ENCODE peak calls at places on chromosomes 16 and 17, in seven cellular contexts. O is trophoblast cell, C is body of pancreas, Z is mesendoderm, L is SJSA1, A is fibroblast of lung, X is lower lobe of right lung. Y is an unnamed sample.

GRCh38 chr17:35849469-35850348 is 19.0 kb downstream of the HEATR9 start:
- DNase-seq in L (peak; percentile 40), O (peak; percentile 86), X (no peak), Z (peak; percentile 85), A (peak; percentile 77), C (peak; percentile 35), Y (peak; percentile 89)

GRCh38 chr17:30093463-30094147 is 23.0 kb upstream of the NSRP1 start:
- DNase-seq in X (no peak), L (peak; percentile 71), C (peak; percentile 37), A (peak; percentile 61), Z (peak; percentile 82), O (peak; percentile 85), Y (peak; percentile 93)

GRCh38 chr16:66269631-66270332 is 96.7 kb upstream of the CDH5 start:
- DNase-seq in A (peak; percentile 40), O (no peak), C (no peak), X (no peak), Z (peak; percentile 82), L (no peak), Y (peak; percentile 47)

GRCh38 chr16:62135903-62136302 is 99.7 kb upstream of the CDH8 start:
- DNase-seq in Z (no peak), L (no peak), X (no peak), O (no peak), A (no peak), C (no peak), Y (no peak)

GRCh38 chr17:16980061-16980460 is 8.1 kb upstream of the TNFRSF13B start:
- DNase-seq in O (peak; percentile 66), L (no peak), X (no peak), Z (no peak), C (no peak), A (no peak), Y (peak; percentile 35)

GRCh38 chr17:32489320-32490100 is 2.7 kb downstream of the CDK5R1 start:
- DNase-seq in Z (no peak), X (peak; percentile 21), A (no peak), C (no peak), L (no peak), O (no peak), Y (no peak)

GRCh38 chr17:40104570-40105471 is 4.4 kb upstream of the NR1D1 start:
- DNase-seq in A (no peak), Z (no peak), C (no peak), L (no peak), X (no peak), O (no peak), Y (no peak)

GRCh38 chr17:19646788-19647696 is 1.5 kb upstream of the ALDH3A2 start:
- DNase-seq in Z (peak; percentile 95), O (peak; percentile 32), X (no peak), A (peak; percentile 18), C (no peak), L (no peak), Y (peak; percentile 88)

GRCh38 chr17:67018429-67019125 is 25.8 kb upstream of the CACNG1 start:
- DNase-seq in X (no peak), A (no peak), Z (no peak), C (no peak), L (no peak), O (no peak), Y (no peak)

GRCh38 chr17:7997186-7997585 is 5.2 kb upstream of the GUCY2D start:
- DNase-seq in X (no peak), O (peak; percentile 32), A (peak; percentile 44), L (no peak), Z (peak; percentile 67), C (peak; percentile 54), Y (peak; percentile 90)

GRCh38 chr17:73349138-73349537 is 37.3 kb upstream of the CDC42EP4 start:
- DNase-seq in O (no peak), C (no peak), A (no peak), Z (peak; percentile 34), X (no peak), L (no peak), Y (peak; percentile 76)

GRCh38 chr17:67528751-67529436 is 151.8 kb downstream of the PITPNC1 start:
- DNase-seq in L (peak; percentile 59), A (peak; percentile 82), C (peak; percentile 91), O (peak; percentile 77), Z (peak; percentile 86), X (peak; percentile 77), Y (peak; percentile 94)

GRCh38 chr17:41784207-41784744 is 2.2 kb downstream of the JUP start:
- DNase-seq in L (no peak), Z (peak; percentile 82), A (peak; percentile 43), X (no peak), O (peak; percentile 38), C (peak; percentile 38), Y (peak; percentile 91)

GRCh38 chr17:45127583-45128300 is 4.6 kb downstream of the PLCD3 start:
- DNase-seq in O (peak; percentile 58), Z (peak; percentile 45), A (no peak), C (peak; percentile 39), L (peak; percentile 56), X (peak; percentile 74), Y (peak; percentile 83)

GRCh38 chr17:44581868-44582267 is 24.6 kb downstream of the FZD2 start:
- DNase-seq in L (no peak), A (no peak), X (no peak), C (no peak), Z (no peak), O (no peak), Y (no peak)

GRCh38 chr17:57438031-57438731 is 181.9 kb downstream of the MSI2 start:
- DNase-seq in O (no peak), C (no peak), Z (no peak), X (no peak), L (no peak), A (no peak), Y (no peak)

GRCh38 chr17:19312406-19312805 is 50.1 kb downstream of the B9D1 start:
- DNase-seq in X (peak; percentile 30), C (no peak), O (no peak), Z (no peak), A (no peak), L (no peak), Y (no peak)

GRCh38 chr16:85652431-85653221 is 36.1 kb downstream of the GINS2 start:
- DNase-seq in A (peak; percentile 42), O (peak; percentile 70), Z (peak; percentile 28), C (peak; percentile 64), L (peak; percentile 19), X (peak; percentile 74), Y (peak; percentile 70)

GRCh38 chr16:82108101-82108500 is 61.9 kb downstream of the MPHOSPH6 start:
- DNase-seq in Z (no peak), A (no peak), C (no peak), L (no peak), O (no peak), X (no peak), Y (no peak)

GRCh38 chr17:19284005-19284959 is 47.1 kb downstream of the EPN2 start:
- DNase-seq in Z (no peak), O (no peak), X (no peak), L (no peak), C (no peak), A (no peak), Y (no peak)

GRCh38 chr17:36755586-36755985 is 154.2 kb downstream of the MRM1 start:
- DNase-seq in L (no peak), O (peak; percentile 21), C (no peak), A (no peak), Z (peak; percentile 77), X (peak; percentile 51), Y (peak; percentile 91)

GRCh38 chr16:65044861-65045260 is 77.0 kb downstream of the CDH11 start:
- DNase-seq in A (peak; percentile 67), O (no peak), C (no peak), X (no peak), Z (no peak), L (peak; percentile 63), Y (no peak)

GRCh38 chr16:7775072-7775488 is 442.4 kb downstream of the RBFOX1 start:
- DNase-seq in X (no peak), A (no peak), L (no peak), Z (no peak), O (no peak), C (no peak), Y (no peak)

GRCh38 chr17:21213491-21214014 is 408 bp downstream of the TMEM11 start:
- DNase-seq in A (no peak), Z (no peak), X (peak; percentile 74), O (peak; percentile 55), L (no peak), C (peak; percentile 43), Y (no peak)

GRCh38 chr16:27450836-27451341 is 48.9 kb downstream of the IL21R start:
- DNase-seq in C (no peak), Z (no peak), O (no peak), A (peak; percentile 49), L (no peak), X (no peak), Y (no peak)

GRCh38 chr17:35666967-35667552 is 64.4 kb upstream of the RASL10B start:
- DNase-seq in A (no peak), Z (peak; percentile 26), C (no peak), X (no peak), O (no peak), L (no peak), Y (no peak)

GRCh38 chr17:46061435-46061834 is 62.4 kb downstream of the STH start:
- DNase-seq in O (peak; percentile 53), A (peak; percentile 31), X (no peak), Z (peak; percentile 56), C (no peak), L (no peak), Y (no peak)

DNA sequence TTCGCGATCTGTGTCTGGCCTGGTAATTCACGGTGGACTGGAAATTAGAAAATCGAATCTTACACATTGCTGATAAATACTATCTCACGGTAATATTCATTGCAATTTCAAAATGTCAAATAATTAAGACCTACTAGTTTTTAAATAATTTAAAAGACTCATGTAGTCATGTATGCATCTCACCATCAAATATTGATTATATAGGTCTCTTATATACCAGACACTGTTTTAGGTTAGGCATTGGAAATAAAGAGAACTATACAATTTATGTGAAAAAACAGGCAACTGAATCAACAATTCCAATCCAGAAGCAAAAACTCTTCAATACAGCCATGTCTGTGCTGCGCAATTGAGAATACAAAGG is 7.5 kb upstream of the PIRT start:
- DNase-seq in L (no peak), Z (no peak), A (no peak), C (no peak), X (no peak), O (no peak), Y (no peak)
- H3K4me3 ChIP-seq in L (no peak overlapping the region), Z (no peak overlapping the region), A (no peak overlapping the region), C (no peak overlapping the region), X (peak overlapping the region; percentile 49), O (no peak overlapping the region), Y (peak overlapping the region; percentile 75)

DNA sequence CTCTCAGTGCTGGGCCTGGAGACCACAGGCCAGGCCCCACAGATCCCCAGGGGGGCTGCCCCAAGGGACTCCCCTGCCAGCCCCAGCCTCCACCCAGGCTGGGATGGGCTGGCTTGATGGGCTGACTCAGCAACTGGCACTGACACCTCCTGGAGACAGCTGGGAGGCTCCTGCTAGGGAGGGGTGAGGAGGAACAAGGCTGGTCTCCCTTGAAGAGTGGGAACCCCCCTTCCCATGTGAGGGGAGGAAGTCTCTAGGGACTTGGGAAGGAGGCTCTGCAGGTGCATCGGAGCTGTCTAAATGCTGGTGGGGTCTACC is 10.4 kb downstream of the NHERF1 start:
- DNase-seq in A (no peak), O (no peak), L (peak; percentile 55), C (no peak), X (no peak), Z (no peak), Y (no peak)
- H3K27ac ChIP-seq in A (no peak overlapping the region), O (no peak overlapping the region), L (no peak overlapping the region), C (peak overlapping the region; percentile 86), X (peak overlapping the region; percentile 56), Z (no peak overlapping the region), Y (no peak overlapping the region)

GRCh38 chr16:75258807-75259141 is 7.3 kb upstream of the BCAR1 start:
- DNase-seq in Z (no peak), A (no peak), C (no peak), X (no peak), L (no peak), O (no peak), Y (peak; percentile 61)
- H3K4me1 ChIP-seq in Z (peaks cover 30% of the 10 kb centered on the region), A (peaks cover 70% of the 10 kb centered on the region), C (peaks cover 66% of the 10 kb centered on the region), X (peaks cover 84% of the 10 kb centered on the region), L (peaks cover 51% of the 10 kb centered on the region), O (peaks cover 53% of the 10 kb centered on the region), Y (peaks cover 19% of the 10 kb centered on the region)

GRCh38 chr16:12462690-12463646 is 340.7 kb downstream of the CPPED1 start:
- DNase-seq in A (peak; percentile 35), L (no peak), C (no peak), X (no peak), O (peak; percentile 15), Z (no peak), Y (no peak)
- H3K4me3 ChIP-seq in A (no peak overlapping the region), L (no peak overlapping the region), C (no peak overlapping the region), X (no peak overlapping the region), O (no peak overlapping the region), Z (no peak overlapping the region), Y (no peak overlapping the region)